ENCODE peak calls at places on chromosomes 3 and 15, in nine cellular contexts. P is T-helper 1 cell; Z is stomach; O is nucleus accumbens; A is activated CD8-positive, alpha-beta memory T cell treated with anti-CD3 and anti-CD28 coated beads for 48 hours; N is stimulated activated CD4-positive, alpha-beta T cell treated with anti-CD3 and anti-CD28 coated beads, Interleukin-4, amount 100 ng/mL, for 48 hours; H is NCI-H1105; D is activated naive CD8-positive, alpha-beta T cell treated with anti-CD3 and anti-CD28 coated beads, Interleukin-2, amount 10 ng/mL, durations not matched to agents 7 days and 5 days; Q is AG04450. V is an unnamed sample.

GRCh38 chr15:25900901-25901300 is 37.8 kb upstream of the ATP10A start:
- DNase-seq in A (no peak), D (no peak), Q (no peak), O (no peak), H (no peak), Z (no peak), N (no peak), P (no peak), V (no peak)

GRCh38 chr15:70264014-70264492 is 166.3 kb upstream of the TLE3 start:
- DNase-seq in A (no peak), H (peak), O (no peak), D (no peak), Z (no peak), P (no peak), N (no peak), Q (no peak), V (no peak)

GRCh38 chr3:188472331-188472730 is 318.4 kb downstream of the LPP start:
- DNase-seq in A (no peak), D (no peak), Q (no peak), H (no peak), O (no peak), N (no peak), P (no peak), Z (no peak), V (no peak)

GRCh38 chr3:158713094-158713499 is 19.2 kb downstream of the RARRES1 start:
- DNase-seq in P (no peak), A (no peak), D (no peak), Z (peak), N (no peak), O (no peak), Q (no peak), H (no peak), V (no peak)

GRCh38 chr15:88423331-88423730 is 43.9 kb downstream of the MRPL46 start:
- DNase-seq in H (no peak), P (no peak), Q (no peak), N (no peak), A (no peak), Z (no peak), D (no peak), O (no peak), V (no peak)

GRCh38 chr15:101579766-101580165 is 72.4 kb downstream of the TM2D3 start:
- DNase-seq in A (no peak), O (no peak), P (no peak), D (no peak), N (no peak), Q (no peak), Z (no peak), H (no peak), V (no peak)

GRCh38 chr15:52730163-52730562 is 51.0 kb upstream of the ATOSA start:
- DNase-seq in H (no peak), O (no peak), N (no peak), Q (no peak), D (no peak), Z (no peak), P (peak), A (no peak), V (no peak)

GRCh38 chr15:35060591-35060990 is 24.5 kb downstream of the NANOGP8 start:
- DNase-seq in H (no peak), N (no peak), D (no peak), Q (no peak), O (no peak), P (no peak), Z (no peak), A (no peak), V (no peak)

V was measured in activated T-helper 9 cell treated with anti-CD3 and anti-CD28 coated beads, Interleukin-2, amount 50 U/mL, for 16 hours.